ENCODE peak calls at places on chromosome 19, in nine cellular contexts. I is uterus; D is right cardiac atrium; P is tibial nerve; J is RWPE2; G is esophagus muscularis mucosa; O is prostate gland; U is transverse colon; Q is CD4-positive, alpha-beta memory T cell. F is an unnamed sample.

GRCh38 chr19:29665826-29666633 is 769 bp downstream of the PLEKHF1 start:
- DNase-seq in U (peak; percentile 41), Q (peak; percentile 37), D (peak; percentile 90), O (no peak), J (no peak), P (no peak), I (peak; percentile 54), G (no peak), F (peak; percentile 67)

GRCh38 chr19:45103200-45103624 is 10.2 kb downstream of the PPP1R37 start:
- DNase-seq in D (no peak), O (no peak), I (no peak), G (no peak), U (no peak), J (no peak), Q (peak; percentile 41), P (no peak), F (no peak)

GRCh38 chr19:46471778-46472543 is 598 bp upstream of the PNMA8A start:
- DNase-seq in U (no peak), O (no peak), P (no peak), D (no peak), Q (no peak), J (no peak), G (no peak), I (no peak), F (peak; percentile 2)

GRCh38 chr19:2171349-2172145 is 7.8 kb downstream of the DOT1L start:
- DNase-seq in O (no peak), U (peak; percentile 62), P (no peak), I (no peak), Q (peak; percentile 71), D (peak; percentile 87), G (no peak), J (no peak), F (no peak)

GRCh38 chr19:31071157-31071855 is 277.9 kb downstream of the TSHZ3 start:
- DNase-seq in J (no peak), I (no peak), P (no peak), U (peak; percentile 69), Q (no peak), D (no peak), O (no peak), G (no peak), F (no peak)

GRCh38 chr19:50607874-50608785 is 31.6 kb downstream of the SYT3 start:
- DNase-seq in G (peak; percentile 92), O (peak; percentile 38), D (peak; percentile 90), P (peak; percentile 33), J (peak; percentile 77), U (peak; percentile 37), I (peak; percentile 59), Q (peak; percentile 43), F (peak; percentile 94)

GRCh38 chr19:39406656-39407393 is at the start of gene ZFP36:
- DNase-seq in D (peak; percentile 97), O (peak; percentile 92), U (peak; percentile 96), I (peak; percentile 94), G (peak; percentile 99), J (no peak), P (peak; percentile 95), Q (peak; percentile 88), F (peak; percentile 95)

GRCh38 chr19:16927883-16928282 is 39.1 kb downstream of the F2RL3 start:
- DNase-seq in U (no peak), P (no peak), D (no peak), J (no peak), G (no peak), I (no peak), O (no peak), Q (no peak), F (no peak)

GRCh38 chr19:50331187-50332013 is 2.2 kb upstream of the KCNC3 start:
- DNase-seq in G (no peak), Q (no peak), I (no peak), O (no peak), U (no peak), D (no peak), J (no peak), P (no peak), F (peak; percentile 50)

GRCh38 chr19:39557791-39558622 is 18.0 kb upstream of the EID2 start:
- DNase-seq in I (no peak), J (no peak), Q (peak; percentile 26), O (peak; percentile 30), U (no peak), P (no peak), G (peak; percentile 37), D (no peak), F (no peak)

GRCh38 chr19:5578094-5578846 is 10.5 kb upstream of the TINCR start:
- DNase-seq in U (peak; percentile 73), Q (peak; percentile 58), J (no peak), P (peak; percentile 58), I (peak; percentile 53), G (no peak), D (peak; percentile 82), O (peak; percentile 73), F (peak; percentile 85)

DNA sequence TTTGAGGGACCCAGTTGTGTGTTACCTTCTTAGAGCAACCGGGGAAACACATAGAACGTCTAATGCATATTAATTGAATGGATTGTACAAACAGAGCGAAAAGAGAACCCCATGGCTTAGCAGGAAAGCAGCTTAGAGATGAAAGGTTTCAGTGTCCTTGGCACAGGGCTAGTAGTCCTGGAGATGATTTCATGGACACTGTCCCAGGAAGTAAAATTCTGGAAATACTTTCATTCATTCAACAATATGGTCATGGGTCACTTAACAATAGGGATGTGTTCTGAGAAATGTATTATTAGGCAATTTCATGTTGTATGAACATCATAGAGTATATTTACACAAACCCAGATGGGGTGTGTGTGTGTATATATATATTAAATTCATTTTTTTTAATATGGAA is 9.7 kb upstream of the FUT2 start:
- DNase-seq in I (no peak), D (no peak), U (no peak), P (no peak), Q (no peak), J (no peak), G (no peak), O (no peak), F (no peak)
- H3K9me3 ChIP-seq in I (no peaks in the 10 kb centered on the region), D (no peaks in the 10 kb centered on the region), U (no peaks in the 10 kb centered on the region), P (no peaks in the 10 kb centered on the region), Q (no peaks in the 10 kb centered on the region), J (no peaks in the 10 kb centered on the region), G (no peaks in the 10 kb centered on the region), O (no peaks in the 10 kb centered on the region), F (no peaks in the 10 kb centered on the region)

GRCh38 chr19:41307090-41307875 is 2.7 kb upstream of the CCDC97 start:
- DNase-seq in U (no peak), G (no peak), I (no peak), Q (peak; percentile 74), P (no peak), D (no peak), J (no peak), O (no peak), F (no peak)

GRCh38 chr19:41307954-41308449 is 2.0 kb upstream of the CCDC97 start:
- DNase-seq in Q (no peak), J (no peak), O (no peak), D (no peak), P (no peak), G (no peak), U (no peak), I (no peak), F (no peak)

GRCh38 chr19:41305923-41306322 is 4.0 kb upstream of the CCDC97 start:
- DNase-seq in Q (no peak), I (no peak), P (no peak), J (no peak), D (no peak), G (no peak), O (no peak), U (no peak), F (no peak)

GRCh38 chr19:41304706-41305483 is 5.1 kb upstream of the CCDC97 start:
- DNase-seq in O (no peak), P (no peak), U (no peak), Q (no peak), J (no peak), G (no peak), D (no peak), I (no peak), F (peak; percentile 21)

GRCh38 chr19:41306394-41306793 is 3.6 kb upstream of the CCDC97 start:
- DNase-seq in J (no peak), U (no peak), Q (no peak), D (no peak), G (no peak), O (no peak), P (no peak), I (no peak), F (no peak)
- H3K4me1 ChIP-seq in J (peaks cover 10% of the 10 kb centered on the region), U (peaks cover 25% of the 10 kb centered on the region), Q (peaks cover 92% of the 10 kb centered on the region), D (peaks cover 11% of the 10 kb centered on the region), G (peaks cover 39% of the 10 kb centered on the region), O (peaks cover 14% of the 10 kb centered on the region), P (peaks cover 26% of the 10 kb centered on the region), I (peaks cover 10% of the 10 kb centered on the region), F (peaks cover 36% of the 10 kb centered on the region)

GRCh38 chr19:4101496-4101770 is 22.5 kb downstream of the MAP2K2 start:
- DNase-seq in Q (no peak), O (no peak), G (no peak), D (no peak), P (no peak), J (no peak), U (no peak), I (no peak), F (no peak)

GRCh38 chr19:4103073-4103418 is 20.9 kb downstream of the MAP2K2 start:
- DNase-seq in Q (no peak), U (no peak), P (no peak), G (no peak), D (no peak), O (no peak), J (no peak), I (no peak), F (no peak)

GRCh38 chr19:4099054-4099764 is 24.7 kb downstream of the MAP2K2 start:
- DNase-seq in I (no peak), D (no peak), G (no peak), J (no peak), P (no peak), O (no peak), Q (no peak), U (no peak), F (peak; percentile 87)

GRCh38 chr19:4100647-4101495 is 23.1 kb downstream of the MAP2K2 start:
- DNase-seq in J (no peak), P (no peak), U (no peak), G (no peak), O (no peak), I (no peak), Q (no peak), D (no peak), F (no peak)

DNA sequence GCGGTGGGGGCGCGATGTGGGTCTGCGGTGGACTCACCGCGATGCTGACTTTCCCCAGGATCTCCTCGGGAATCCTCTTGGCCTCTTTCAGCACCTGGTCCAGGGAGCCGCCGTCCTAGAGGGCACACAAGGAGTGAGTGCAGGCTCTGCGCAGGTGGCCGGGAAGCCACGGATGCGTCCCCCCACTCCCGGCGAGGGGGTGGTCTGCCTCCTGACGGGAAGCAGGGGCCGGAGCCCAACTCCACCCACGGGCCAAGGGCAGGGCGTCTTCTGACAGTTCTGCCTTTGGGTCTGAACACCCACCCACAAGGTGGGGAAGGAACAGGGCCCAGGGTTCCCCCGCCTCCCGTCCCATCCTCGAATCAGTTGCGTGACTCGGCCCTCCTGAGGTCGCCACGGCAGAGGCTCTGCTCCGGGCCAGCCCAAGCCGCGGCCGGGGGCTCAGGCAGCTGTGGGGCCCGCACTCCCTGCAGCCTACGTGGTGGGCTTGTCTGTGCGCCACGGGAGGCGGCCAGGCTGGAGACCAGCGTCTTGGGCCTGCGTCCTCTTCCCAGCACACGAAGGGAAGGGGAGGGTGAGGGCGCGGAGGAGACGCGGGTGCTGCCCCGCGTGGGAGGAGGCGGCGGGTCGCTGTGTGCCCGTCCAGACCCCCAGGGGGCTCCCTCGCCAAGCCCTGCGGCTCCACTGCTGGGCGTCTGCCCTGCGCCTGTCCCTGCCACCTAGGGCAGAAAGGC is 21.4 kb downstream of the MAP2K2 start:
- DNase-seq in D (no peak), I (no peak), P (no peak), G (no peak), Q (no peak), U (no peak), J (no peak), O (no peak), F (no peak)
- H3K27ac ChIP-seq in D (no peak overlapping the region), I (no peak overlapping the region), P (no peak overlapping the region), G (no peak overlapping the region), Q (no peak overlapping the region), U (no peak overlapping the region), J (no peak overlapping the region), O (no peak overlapping the region), F (no peak overlapping the region)

GRCh38 chr19:56477429-56478338 is 539 bp upstream of the ZNF667 start:
- DNase-seq in I (peak; percentile 89), G (peak; percentile 97), Q (no peak), D (peak; percentile 97), U (peak; percentile 73), P (peak; percentile 78), J (peak; percentile 80), O (peak; percentile 92), F (peak; percentile 85)
- H3K9me3 ChIP-seq in I (peaks cover 26% of the 10 kb centered on the region), G (no peaks in the 10 kb centered on the region), Q (no peaks in the 10 kb centered on the region), D (no peaks in the 10 kb centered on the region), U (peaks cover 9% of the 10 kb centered on the region), P (no peaks in the 10 kb centered on the region), J (no peaks in the 10 kb centered on the region), O (no peaks in the 10 kb centered on the region), F (peaks cover 7% of the 10 kb centered on the region)

F was measured in upper lobe of right lung.